ENCODE peak calls at places on chromosomes 4 and X, in six cellular contexts. G is neural progenitor cell, A is breast epithelium, E is sigmoid colon, H is K562, L is fibroblast of lung. T is an unnamed sample.

GRCh38 chr4:153013202-153013988 is 77.3 kb downstream of the FHDC1 start:
- DNase-seq in G (no peak), A (no peak), E (no peak), H (no peak), L (peak; percentile 8), T (no peak)

GRCh38 chrX:16783452-16783851 is 2.8 kb upstream of the TXLNG start:
- DNase-seq in G (no peak), A (no peak), E (no peak), H (no peak), L (no peak), T (no peak)

GRCh38 chr4:169270810-169271691 is at the start of gene SH3RF1:
- DNase-seq in G (peak; percentile 92), A (peak; percentile 86), E (peak; percentile 95), H (peak; percentile 51), L (peak; percentile 85), T (no peak)

GRCh38 chrX:43317378-43317777 is 338.7 kb upstream of the MAOA start:
- DNase-seq in G (no peak), A (no peak), E (no peak), H (no peak), L (no peak), T (no peak)

GRCh38 chrX:124217289-124218251 is 114.9 kb upstream of the TEX13D start:
- DNase-seq in G (peak; percentile 67), A (no peak), E (no peak), H (no peak), L (no peak), T (no peak)

GRCh38 chr4:63728480-63729177 is 680.6 kb downstream of the TECRL start:
- DNase-seq in G (peak; percentile 51), A (no peak), E (no peak), H (no peak), L (no peak), T (no peak)

GRCh38 chr4:3285558-3286334 is 7.1 kb upstream of the RGS12 start:
- DNase-seq in G (no peak), A (peak; percentile 62), E (no peak), H (no peak), L (peak; percentile 54), T (peak; percentile 65)

GRCh38 chr4:188930822-188931221 is 791.6 kb downstream of the TRIML1 start:
- DNase-seq in G (peak; percentile 38), A (no peak), E (no peak), H (no peak), L (peak; percentile 13), T (no peak)

GRCh38 chr4:135941671-135942070 is 1590.6 kb downstream of the PCDH18 start:
- DNase-seq in G (no peak), A (no peak), E (no peak), H (no peak), L (no peak), T (no peak)

GRCh38 chr4:6347511-6348045 is 77.9 kb downstream of the WFS1 start:
- DNase-seq in G (no peak), A (no peak), E (no peak), H (no peak), L (no peak), T (no peak)
- H3K27me3 ChIP-seq in G (no peaks in the 10 kb centered on the region), A (no peaks in the 10 kb centered on the region), E (no peaks in the 10 kb centered on the region), H (peaks cover 2% of the 10 kb centered on the region), L (no peaks in the 10 kb centered on the region), T (no peaks in the 10 kb centered on the region)

GRCh38 chrX:85052636-85053343 is 49.1 kb downstream of the APOOL start:
- DNase-seq in G (no peak), A (no peak), E (no peak), H (no peak), L (peak; percentile 81), T (peak; percentile 45)
- TF ChIP-seq CTCF in G (peak; percentile 11), A (no peak), E (peak; percentile 33), H (no peak), L (peak; percentile 14), T (peak; percentile 23)

DNA sequence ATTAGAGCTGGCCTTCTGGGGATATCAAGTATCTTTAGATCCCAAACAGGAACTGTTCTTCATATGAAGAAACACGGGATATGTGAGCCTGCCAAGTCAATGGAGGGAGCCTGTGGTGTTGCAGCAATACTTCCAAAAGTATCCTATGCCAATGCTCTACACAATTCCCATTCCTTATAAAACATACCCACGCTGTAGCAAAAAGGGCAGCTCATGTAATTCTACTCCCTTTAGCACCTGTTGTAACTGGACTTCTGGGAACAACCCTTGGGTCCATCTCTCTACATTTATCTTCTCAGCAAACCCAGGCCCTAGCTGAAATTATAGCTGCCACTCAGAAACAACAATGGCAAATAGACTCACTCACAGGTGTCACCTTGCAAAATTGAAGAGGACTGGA is 12.5 kb upstream of the NAF1 start:
- DNase-seq in G (no peak), A (no peak), E (no peak), H (no peak), L (no peak), T (no peak)
- H3K4me3 ChIP-seq in G (no peak overlapping the region), A (no peak overlapping the region), E (no peak overlapping the region), H (no peak overlapping the region), L (no peak overlapping the region), T (no peak overlapping the region)

DNA sequence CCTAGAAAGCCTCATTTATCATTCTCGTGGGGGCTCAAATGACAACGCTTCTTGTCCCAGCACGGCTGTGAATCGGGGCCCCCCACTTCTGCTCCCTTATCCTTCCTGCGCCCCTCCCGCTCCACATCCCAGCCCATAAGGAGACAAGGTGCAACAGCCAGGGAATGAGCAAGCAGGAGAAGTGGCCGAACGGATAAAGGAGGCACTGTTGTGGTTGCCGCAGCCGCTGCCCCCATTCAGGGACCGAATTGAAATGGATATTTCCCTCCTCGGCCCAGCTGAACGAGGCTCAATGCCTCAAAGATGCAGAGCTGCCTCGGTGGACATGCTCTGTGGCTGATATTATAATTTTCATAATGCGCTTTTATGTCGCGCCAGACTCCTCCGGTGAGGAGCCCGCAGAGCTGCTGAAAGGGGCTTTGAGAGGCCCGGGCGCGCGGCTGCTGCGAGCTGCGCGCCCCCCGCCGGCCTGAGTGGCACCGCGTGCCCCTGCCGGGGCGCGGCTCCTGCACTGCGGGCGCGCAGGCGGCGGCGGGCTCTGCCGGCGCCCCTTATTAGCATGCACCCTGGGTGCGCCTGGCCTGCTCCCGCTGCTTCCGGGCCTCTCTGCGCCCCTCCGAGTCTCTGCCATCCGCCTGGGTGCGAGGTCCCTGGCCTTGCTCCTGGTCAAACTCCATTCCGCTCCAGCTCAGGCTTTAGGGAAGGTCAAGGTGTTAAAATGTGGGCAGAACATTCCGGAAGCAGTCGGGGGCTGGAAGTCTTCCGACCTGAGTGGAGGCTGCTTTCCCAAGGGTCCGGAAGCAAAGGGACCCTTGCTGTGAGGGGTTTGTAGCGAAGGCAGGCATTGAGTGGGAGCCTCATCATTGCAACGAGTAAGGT is 68.2 kb upstream of the TMEM33 start:
- DNase-seq in G (peak; percentile 71), A (no peak), E (no peak), H (no peak), L (no peak), T (no peak)
- H3K27me3 ChIP-seq in G (peaks cover 100% of the 10 kb centered on the region), A (no peaks in the 10 kb centered on the region), E (peaks cover 33% of the 10 kb centered on the region), H (peaks cover 22% of the 10 kb centered on the region), L (peaks cover 43% of the 10 kb centered on the region), T (peaks cover 41% of the 10 kb centered on the region)

DNA sequence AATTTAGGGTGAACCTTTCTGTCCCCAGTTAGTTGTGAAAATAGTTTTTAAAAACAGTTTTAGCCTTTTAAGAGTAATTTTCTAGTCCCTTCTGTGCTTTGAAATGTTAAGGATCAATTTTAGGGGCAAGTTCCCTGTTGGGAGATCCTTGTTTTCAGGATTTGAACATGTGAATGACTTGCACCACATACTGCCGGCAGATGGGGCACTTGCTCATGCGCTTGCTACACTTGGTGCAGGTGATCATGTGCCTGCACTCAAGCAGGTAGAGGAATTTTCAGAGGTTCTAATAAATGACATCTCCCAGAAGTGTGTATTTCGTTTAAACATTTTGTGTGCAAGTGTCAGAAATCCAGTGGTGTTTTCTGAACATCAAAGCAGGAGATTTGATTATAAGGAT is 195.9 kb downstream of the CHM start:
- DNase-seq in G (peak; percentile 23), A (no peak), E (no peak), H (no peak), L (peak; percentile 3), T (no peak)
- TF ChIP-seq CTCF in G (peak; percentile 50), A (no peak), E (no peak), H (peak; percentile 38), L (peak; percentile 26), T (peak; percentile 35)

T was measured in BJ.